ENCODE peak calls at places on chromosomes 7 and 10, in nine cellular contexts. Y is upper lobe of left lung; P is mesothelial cell of epicardium; L is neural progenitor cell; Q is activated CD8-positive, alpha-beta T cell treated with anti-CD3 and anti-CD28 coated beads for 36 hours; T is ascending aorta; R is CD4-positive, alpha-beta T cell; D is H9; A is HCT116. G is an unnamed sample.

GRCh38 chr7:149468208-149468607 is 7.3 kb upstream of the ZNF777 start:
- DNase-seq in D (no peak), A (no peak), R (no peak), T (no peak), Y (no peak), L (no peak), P (no peak), Q (no peak), G (no peak)

GRCh38 chr10:32073676-32074075 is 17.5 kb upstream of the KIF5B start:
- DNase-seq in Y (no peak), P (no peak), A (no peak), T (no peak), L (no peak), D (no peak), Q (no peak), R (no peak), G (no peak)

GRCh38 chr7:134645935-134646334 is 718 bp upstream of the BPGM start:
- DNase-seq in D (no peak), T (no peak), A (no peak), L (no peak), P (no peak), Q (peak; percentile 29), Y (no peak), R (no peak), G (no peak)

GRCh38 chr10:125247576-125247975 is 87.2 kb upstream of the CTBP2 start:
- DNase-seq in A (no peak), L (no peak), Y (no peak), P (no peak), R (no peak), T (no peak), Q (no peak), D (no peak), G (peak; percentile 64)

GRCh38 chr7:98785929-98786571 is 83.8 kb downstream of the TMEM130 start:
- DNase-seq in D (no peak), R (no peak), P (no peak), T (no peak), Q (no peak), L (no peak), Y (no peak), A (no peak), G (no peak)

GRCh38 chr7:1595027-1595426 is 25.2 kb upstream of the PSMG3 start:
- DNase-seq in R (no peak), P (no peak), A (no peak), Y (no peak), D (no peak), L (no peak), T (no peak), Q (no peak), G (no peak)

GRCh38 chr7:79272066-79272669 is 181.3 kb downstream of the MAGI2 start:
- DNase-seq in R (no peak), Y (no peak), L (peak; percentile 52), A (peak; percentile 39), Q (no peak), T (no peak), D (no peak), P (no peak), G (no peak)

GRCh38 chr10:99619090-99619800 is 994 bp downstream of the SLC25A28 start:
- DNase-seq in R (no peak), A (no peak), D (no peak), Y (no peak), T (no peak), Q (peak; percentile 13), L (peak; percentile 21), P (no peak), G (no peak)

GRCh38 chr10:33117816-33118215 is 159.8 kb upstream of the ITGB1 start:
- DNase-seq in P (no peak), Q (peak; percentile 52), L (no peak), T (no peak), Y (no peak), D (no peak), R (peak; percentile 27), A (no peak), G (no peak)

GRCh38 chr10:3757638-3758490 is 27.1 kb downstream of the KLF6 start:
- DNase-seq in Y (no peak), L (no peak), T (no peak), D (peak; percentile 8), Q (peak; percentile 78), R (peak; percentile 59), P (no peak), A (no peak), G (peak; percentile 66)

GRCh38 chr10:48470115-48470892 is 134.6 kb downstream of the ARHGAP22 start:
- DNase-seq in R (no peak), L (peak; percentile 62), T (no peak), Q (no peak), A (no peak), Y (no peak), D (peak; percentile 78), P (peak; percentile 45), G (peak; percentile 71)

GRCh38 chr10:74118794-74119193 is 31.8 kb downstream of the AP3M1 start:
- DNase-seq in A (peak; percentile 18), D (no peak), R (no peak), Y (no peak), P (no peak), L (no peak), T (no peak), Q (no peak), G (no peak)

GRCh38 chr7:33250421-33250827 is 121.1 kb downstream of the BBS9 start:
- DNase-seq in L (no peak), Q (no peak), Y (no peak), R (no peak), D (no peak), A (no peak), T (no peak), P (no peak), G (no peak)

GRCh38 chr10:15348579-15348978 is 22.5 kb downstream of the FAM171A1 start:
- DNase-seq in L (no peak), Q (no peak), D (no peak), P (no peak), T (no peak), Y (no peak), R (no peak), A (no peak), G (peak; percentile 40)

GRCh38 chr10:15346440-15347141 is 24.5 kb downstream of the FAM171A1 start:
- DNase-seq in D (no peak), T (no peak), L (no peak), R (no peak), A (no peak), Y (no peak), Q (no peak), P (no peak), G (peak; percentile 2)

GRCh38 chr10:15345450-15345849 is 25.6 kb downstream of the FAM171A1 start:
- DNase-seq in D (no peak), T (no peak), L (no peak), Q (no peak), A (no peak), P (no peak), Y (no peak), R (no peak), G (peak; percentile 57)

GRCh38 chr10:15349133-15349532 is 22.0 kb downstream of the FAM171A1 start:
- DNase-seq in Y (no peak), T (no peak), R (no peak), Q (no peak), P (no peak), D (no peak), L (no peak), A (no peak), G (peak; percentile 21)

DNA sequence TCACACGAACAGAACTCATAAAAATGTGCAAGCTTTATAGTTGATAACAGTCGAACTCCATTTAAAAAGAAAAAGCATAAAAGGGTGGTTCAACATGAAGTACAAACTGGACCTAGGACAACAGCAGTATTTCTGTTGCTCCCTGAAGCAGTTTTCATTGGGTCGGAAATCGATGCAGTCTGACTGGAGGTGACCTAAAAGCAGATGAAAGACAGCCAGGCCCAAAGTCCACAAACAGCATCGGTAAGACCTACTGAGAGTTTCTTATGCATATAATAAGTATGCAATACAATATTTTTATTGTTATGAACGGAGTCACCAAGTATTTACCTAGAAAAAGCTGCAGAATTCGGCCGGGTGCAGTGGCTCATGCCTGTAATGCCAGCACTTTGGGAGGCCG is 23.9 kb downstream of the FAM171A1 start:
- DNase-seq in L (no peak), R (no peak), Q (no peak), T (no peak), D (no peak), Y (no peak), P (no peak), A (no peak), G (no peak)
- TF ChIP-seq CTCF in L (no peak), R (no peak), Q (no peak), T (no peak), D (no peak), Y (no peak), P (no peak), A (no peak), G (no peak)

GRCh38 chr10:16520900-16521299 is 779 bp downstream of the C1QL3 start:
- DNase-seq in L (peak; percentile 67), D (peak; percentile 59), P (peak; percentile 43), T (no peak), A (no peak), Y (peak; percentile 87), R (no peak), Q (peak; percentile 59), G (no peak)
- TF ChIP-seq CTCF in L (peak; percentile 45), D (peak; percentile 53), P (no peak), T (peak; percentile 14), A (no peak), Y (no peak), R (no peak), Q (peak; percentile 24), G (peak; percentile 45)

GRCh38 chr7:159027091-159027802 is 117.4 kb downstream of the VIPR2 start:
- DNase-seq in D (peak; percentile 20), T (no peak), R (no peak), P (no peak), Q (no peak), Y (no peak), A (no peak), L (peak; percentile 56), G (peak; percentile 53)
- TF ChIP-seq CTCF in D (no peak), T (no peak), R (no peak), P (no peak), Q (no peak), Y (no peak), A (no peak), L (no peak), G (peak; percentile 13)

GRCh38 chr7:102318482-102318971 is 31.9 kb downstream of the SH2B2 start:
- DNase-seq in T (no peak), A (peak; percentile 48), R (no peak), Q (no peak), D (no peak), Y (no peak), L (no peak), P (no peak), G (no peak)
- TF ChIP-seq CTCF in T (no peak), A (peak; percentile 39), R (no peak), Q (no peak), D (peak; percentile 29), Y (no peak), L (no peak), P (no peak), G (no peak)

DNA sequence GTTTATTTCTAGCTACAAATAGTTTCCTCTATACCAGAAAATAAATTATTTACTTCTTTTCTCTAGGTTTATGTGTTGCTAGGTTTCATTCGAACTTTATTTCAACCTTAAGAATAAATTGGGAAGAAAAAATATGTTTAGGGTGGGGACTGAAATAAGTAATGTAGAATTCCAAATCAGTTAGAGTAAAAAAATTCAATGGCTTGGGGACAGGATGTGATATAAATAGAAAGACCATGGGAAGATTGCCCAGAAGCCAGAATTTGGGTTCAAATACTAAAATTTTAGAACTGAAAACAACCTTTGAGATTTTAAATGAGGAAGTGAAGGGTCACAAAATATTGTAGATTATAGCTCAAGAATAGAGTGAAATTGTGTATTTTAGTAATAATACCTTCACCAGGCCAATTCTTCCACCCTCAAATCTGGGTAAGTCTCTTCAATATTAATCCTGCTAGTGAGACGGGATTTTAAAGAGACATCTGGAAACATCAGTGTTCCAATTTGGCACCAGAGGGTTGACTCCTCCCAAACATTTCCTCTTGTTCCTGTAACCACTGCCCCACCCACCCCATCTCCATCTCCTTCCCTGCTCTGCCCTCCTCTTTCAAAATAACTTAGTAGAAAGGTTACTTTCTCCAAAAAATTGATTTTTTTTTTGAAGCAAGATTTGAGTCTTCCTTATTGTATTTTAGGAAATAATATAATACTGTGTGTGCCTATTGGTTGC is 51.2 kb upstream of the FAM3C start:
- DNase-seq in Q (no peak), T (no peak), D (no peak), L (no peak), A (no peak), Y (no peak), P (no peak), R (no peak), G (no peak)
- TF ChIP-seq CTCF in Q (no peak), T (no peak), D (no peak), L (no peak), A (no peak), Y (no peak), P (no peak), R (no peak), G (no peak)

G was measured in osteocyte.